ENCODE peak calls at places on chromosomes 16 and 17, in eight cellular contexts. C is Calu3; N is esophagus squamous epithelium; D is CD4-positive, alpha-beta T cell; Q is choroid plexus epithelial cell; S is BJ; G is PC-3; X is left lung. V is an unnamed sample.

GRCh38 chr17:49390548-49391324 is 23.9 kb downstream of the PHB1 start:
- DNase-seq in C (peak), N (no peak), D (no peak), Q (peak), S (no peak), G (no peak), X (no peak), V (no peak)

GRCh38 chr16:47317465-47318240 is 143.2 kb downstream of the ITFG1 start:
- DNase-seq in C (no peak), N (no peak), D (no peak), Q (no peak), S (no peak), G (no peak), X (no peak), V (no peak)

GRCh38 chr17:49069585-49070273 is 62.8 kb upstream of the B4GALNT2 start:
- DNase-seq in C (no peak), N (no peak), D (no peak), Q (peak), S (no peak), G (peak), X (no peak), V (no peak)

GRCh38 chr16:84013787-84014569 is 28.6 kb downstream of the SLC38A8 start:
- DNase-seq in C (peak), N (no peak), D (peak), Q (peak), S (no peak), G (peak), X (peak), V (peak)

GRCh38 chr17:49519781-49520180 is 24.7 kb downstream of the NGFR start:
- DNase-seq in C (no peak), N (no peak), D (no peak), Q (no peak), S (no peak), G (no peak), X (no peak), V (no peak)

GRCh38 chr17:45430738-45431530 is 1.7 kb downstream of the ARHGAP27 start:
- DNase-seq in C (peak), N (no peak), D (peak), Q (peak), S (no peak), G (peak), X (peak), V (peak)

GRCh38 chr17:17971431-17972125 is 622 bp downstream of the TOM1L2 start:
- DNase-seq in C (peak), N (no peak), D (no peak), Q (no peak), S (no peak), G (no peak), X (peak), V (peak)

GRCh38 chr17:29190039-29190438 is 9.8 kb upstream of the MYO18A start:
- DNase-seq in C (no peak), N (no peak), D (no peak), Q (no peak), S (no peak), G (no peak), X (no peak), V (no peak)

GRCh38 chr16:47228241-47228640 is 84.5 kb upstream of the NETO2 start:
- DNase-seq in C (no peak), N (no peak), D (no peak), Q (no peak), S (no peak), G (no peak), X (peak), V (no peak)

GRCh38 chr17:17819561-17819995 is 17.2 kb downstream of the SREBF1 start:
- DNase-seq in C (peak), N (no peak), D (peak), Q (peak), S (peak), G (peak), X (peak), V (peak)

GRCh38 chr17:19260958-19261357 is 23.8 kb downstream of the EPN2 start:
- DNase-seq in C (no peak), N (no peak), D (no peak), Q (peak), S (no peak), G (peak), X (no peak), V (no peak)

GRCh38 chr16:68760671-68761275 is 23.7 kb downstream of the CDH1 start:
- DNase-seq in C (peak), N (no peak), D (no peak), Q (peak), S (no peak), G (peak), X (no peak), V (peak)

GRCh38 chr17:44466339-44466738 is 36.9 kb downstream of the GPATCH8 start:
- DNase-seq in C (no peak), N (no peak), D (no peak), Q (no peak), S (no peak), G (no peak), X (no peak), V (no peak)

GRCh38 chr17:73389411-73389810 is 77.6 kb upstream of the CDC42EP4 start:
- DNase-seq in C (no peak), N (no peak), D (no peak), Q (no peak), S (no peak), G (no peak), X (peak), V (no peak)

GRCh38 chr16:87531418-87531817 is 38.6 kb upstream of the ZCCHC14 start:
- DNase-seq in C (no peak), N (no peak), D (no peak), Q (no peak), S (no peak), G (peak), X (no peak), V (no peak)

GRCh38 chr17:79414063-79414462 is 196.8 kb downstream of the RBFOX3 start:
- DNase-seq in C (no peak), N (no peak), D (no peak), Q (no peak), S (no peak), G (no peak), X (no peak), V (no peak)

GRCh38 chr16:68332411-68333121 is 21.7 kb downstream of the PRMT7 start:
- DNase-seq in C (no peak), N (no peak), D (no peak), Q (peak), S (no peak), G (no peak), X (no peak), V (no peak)

GRCh38 chr17:40122466-40122943 is 734 bp downstream of the MSL1 start:
- DNase-seq in C (peak), N (no peak), D (no peak), Q (peak), S (no peak), G (peak), X (peak), V (peak)

GRCh38 chr17:69828087-69828486 is 246.9 kb upstream of the KCNJ16 start:
- DNase-seq in C (no peak), N (no peak), D (no peak), Q (peak), S (no peak), G (peak), X (no peak), V (peak)

GRCh38 chr16:49932943-49933342 is 77.0 kb upstream of the ZNF423 start:
- DNase-seq in C (no peak), N (no peak), D (no peak), Q (peak), S (peak), G (peak), X (no peak), V (no peak)

GRCh38 chr16:23801387-23801786 is 34.4 kb upstream of the PRKCB start:
- DNase-seq in C (peak), N (no peak), D (peak), Q (peak), S (no peak), G (peak), X (peak), V (peak)

GRCh38 chr16:90019543-90020259 is 445 bp upstream of the DBNDD1 start:
- DNase-seq in C (peak), N (no peak), D (peak), Q (peak), S (no peak), G (peak), X (peak), V (no peak)

GRCh38 chr16:13839577-13839976 is 80.4 kb upstream of the ERCC4 start:
- DNase-seq in C (no peak), N (no peak), D (no peak), Q (no peak), S (no peak), G (no peak), X (no peak), V (no peak)

GRCh38 chr17:42422412-42422957 is 571 bp downstream of the CAVIN1 start:
- DNase-seq in C (peak), N (no peak), D (peak), Q (peak), S (no peak), G (no peak), X (peak), V (peak)

GRCh38 chr16:49460786-49461470 is 87.3 kb downstream of the C16orf78 start:
- DNase-seq in C (no peak), N (no peak), D (peak), Q (no peak), S (no peak), G (no peak), X (peak), V (no peak)

GRCh38 chr17:64773836-64774761 is 112.0 kb upstream of the SMURF2 start:
- DNase-seq in C (peak), N (no peak), D (no peak), Q (peak), S (no peak), G (peak), X (peak), V (peak)

GRCh38 chr16:86476956-86477530 is 33.3 kb upstream of the FOXF1 start:
- DNase-seq in C (no peak), N (no peak), D (no peak), Q (no peak), S (no peak), G (no peak), X (no peak), V (no peak)

GRCh38 chr16:47162670-47163420 is 19.1 kb upstream of the NETO2 start:
- DNase-seq in C (no peak), N (no peak), D (no peak), Q (no peak), S (no peak), G (no peak), X (no peak), V (no peak)

GRCh38 chr17:63476857-63477470 is at the start of gene ACE:
- DNase-seq in C (peak), N (no peak), D (no peak), Q (peak), S (no peak), G (peak), X (peak), V (peak)

GRCh38 chr17:149231-149630 is 11.9 kb downstream of the SCGB1C2 start:
- DNase-seq in C (no peak), N (no peak), D (no peak), Q (no peak), S (no peak), G (no peak), X (no peak), V (no peak)

GRCh38 chr16:69448470-69449193 is 24.2 kb downstream of the CYB5B start:
- DNase-seq in C (no peak), N (no peak), D (no peak), Q (peak), S (no peak), G (no peak), X (no peak), V (no peak)

GRCh38 chr17:47810901-47811635 is 10.5 kb downstream of the OSBPL7 start:
- DNase-seq in C (no peak), N (no peak), D (no peak), Q (no peak), S (no peak), G (no peak), X (no peak), V (no peak)

GRCh38 chr17:37744961-37745800 is at the start of gene HNF1B:
- DNase-seq in C (peak), N (no peak), D (no peak), Q (no peak), S (no peak), G (peak), X (peak), V (peak)

GRCh38 chr17:4482338-4483011 is 16.2 kb upstream of the SPNS2 start:
- DNase-seq in C (peak), N (no peak), D (no peak), Q (no peak), S (no peak), G (no peak), X (no peak), V (no peak)

GRCh38 chr16:56226187-56226586 is 34.9 kb downstream of the GNAO1 start:
- DNase-seq in C (no peak), N (no peak), D (no peak), Q (no peak), S (no peak), G (no peak), X (no peak), V (no peak)

GRCh38 chr17:44557653-44558285 is 485 bp downstream of the FZD2 start:
- DNase-seq in C (no peak), N (no peak), D (peak), Q (peak), S (no peak), G (no peak), X (peak), V (no peak)

GRCh38 chr17:47316316-47316715 is 7.4 kb upstream of the EFCAB13 start:
- DNase-seq in C (no peak), N (no peak), D (no peak), Q (peak), S (no peak), G (peak), X (no peak), V (no peak)

GRCh38 chr16:893360-893759 is 77.4 kb downstream of the LMF1 start:
- DNase-seq in C (no peak), N (no peak), D (no peak), Q (no peak), S (no peak), G (no peak), X (peak), V (no peak)
- TF ChIP-seq CTCF in C (no peak), N (no peak), D (no peak), Q (no peak), S (no peak), G (no peak), X (no peak), V (no peak)

DNA sequence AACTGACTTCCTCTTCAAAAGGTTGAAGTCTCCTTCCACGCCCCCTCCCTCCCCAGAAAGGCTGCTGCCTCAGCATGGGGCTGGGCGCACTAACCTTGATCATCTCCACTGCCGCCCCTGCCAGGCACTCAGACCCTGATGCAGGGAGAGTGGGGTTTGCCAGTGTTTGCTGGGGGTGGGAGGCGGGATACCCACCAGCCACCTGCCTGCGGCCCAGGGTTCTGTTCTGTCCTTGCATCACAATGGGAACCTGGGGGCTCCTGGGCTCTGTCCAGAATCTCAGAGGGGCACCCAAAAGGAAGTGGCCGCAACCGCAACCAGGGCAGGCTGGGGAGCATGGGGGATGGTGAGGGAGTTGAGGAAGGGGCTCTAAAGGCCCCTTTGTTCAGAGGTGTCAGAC is 27.4 kb downstream of the KIFC3 start:
- DNase-seq in C (no peak), N (no peak), D (no peak), Q (no peak), S (no peak), G (no peak), X (peak), V (no peak)
- TF ChIP-seq CTCF in C (no peak), N (no peak), D (no peak), Q (no peak), S (no peak), G (no peak), X (no peak), V (no peak)

GRCh38 chr17:66301864-66302741 is at the start of gene PRKCA:
- DNase-seq in C (peak), N (no peak), D (peak), Q (peak), S (no peak), G (peak), X (peak), V (peak)

GRCh38 chr17:66306413-66306812 is 4.0 kb downstream of the PRKCA start:
- DNase-seq in C (no peak), N (no peak), D (no peak), Q (peak), S (no peak), G (no peak), X (no peak), V (no peak)

GRCh38 chr17:66307257-66307656 is 4.8 kb downstream of the PRKCA start:
- DNase-seq in C (no peak), N (no peak), D (no peak), Q (no peak), S (no peak), G (no peak), X (no peak), V (no peak)

GRCh38 chr17:66302761-66303626 is 581 bp downstream of the PRKCA start:
- DNase-seq in C (peak), N (no peak), D (peak), Q (peak), S (no peak), G (peak), X (peak), V (peak)

GRCh38 chr17:66304304-66305174 is 2.1 kb downstream of the PRKCA start:
- DNase-seq in C (peak), N (no peak), D (no peak), Q (peak), S (no peak), G (peak), X (no peak), V (no peak)
- TF ChIP-seq CTCF in C (no peak), N (no peak), D (no peak), Q (peak), S (peak), G (peak), X (no peak), V (no peak)

GRCh38 chr17:75625813-75626486 is 7.3 kb upstream of the SMIM5 start:
- DNase-seq in C (peak), N (no peak), D (no peak), Q (peak), S (no peak), G (peak), X (no peak), V (no peak)
- TF ChIP-seq CTCF in C (peak), N (peak), D (peak), Q (peak), S (peak), G (peak), X (no peak), V (peak)

DNA sequence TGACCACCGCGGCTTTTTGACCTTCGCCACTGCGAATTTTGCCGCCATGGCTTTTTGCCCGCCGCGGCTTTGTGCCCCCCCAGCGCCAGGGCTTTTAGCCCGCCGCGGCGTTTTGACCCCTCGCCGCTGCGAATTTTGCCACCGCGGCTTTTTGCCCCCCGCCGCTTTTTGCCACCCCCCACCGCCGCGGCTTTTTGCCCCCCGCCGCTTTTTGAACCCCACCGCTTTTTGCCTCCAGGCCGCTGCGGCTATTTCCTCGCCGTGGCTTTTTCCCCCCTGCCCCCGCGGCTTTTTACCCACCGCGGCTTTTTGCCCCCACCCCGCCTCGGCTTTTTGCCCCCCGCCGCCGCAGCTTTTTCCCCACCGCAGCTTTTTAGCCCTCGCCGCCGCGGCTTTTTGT is 134.8 kb upstream of the TP53TG3C start:
- DNase-seq in C (no peak), N (no peak), D (no peak), Q (no peak), S (no peak), G (no peak), X (peak), V (no peak)
- TF ChIP-seq CTCF in C (no peak), N (no peak), D (no peak), Q (no peak), S (no peak), G (no peak), X (no peak), V (no peak)

DNA sequence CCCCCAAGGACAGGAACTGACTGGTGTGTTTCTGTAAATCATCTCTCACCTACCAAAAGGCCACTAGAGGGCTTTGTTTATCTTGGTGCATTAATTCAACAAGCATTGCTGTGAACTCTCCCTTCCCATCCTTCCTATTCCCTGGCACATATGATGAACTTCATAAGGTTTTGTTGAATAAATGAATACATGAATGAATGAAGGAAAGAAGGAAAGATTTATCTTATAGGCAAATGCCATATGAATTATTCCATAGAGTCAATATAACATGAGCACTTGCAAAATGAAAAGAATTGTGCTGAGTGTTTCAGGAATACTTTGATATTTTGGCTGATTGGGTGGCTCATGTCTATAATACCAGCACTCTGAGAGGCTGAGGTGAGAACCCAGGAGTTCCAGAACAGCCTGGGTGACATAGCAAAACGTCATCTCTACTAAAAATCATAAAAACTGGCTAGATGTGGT is 4.3 kb downstream of the SPDYE4 start:
- DNase-seq in C (no peak), N (no peak), D (no peak), Q (peak), S (no peak), G (peak), X (no peak), V (no peak)
- TF ChIP-seq CTCF in C (no peak), N (no peak), D (no peak), Q (peak), S (peak), G (peak), X (peak), V (no peak)

GRCh38 chr16:67015317-67015731 is 13.6 kb upstream of the CBFB start:
- DNase-seq in C (peak), N (no peak), D (no peak), Q (no peak), S (no peak), G (no peak), X (no peak), V (no peak)
- TF ChIP-seq CTCF in C (no peak), N (no peak), D (no peak), Q (peak), S (no peak), G (peak), X (no peak), V (no peak)

DNA sequence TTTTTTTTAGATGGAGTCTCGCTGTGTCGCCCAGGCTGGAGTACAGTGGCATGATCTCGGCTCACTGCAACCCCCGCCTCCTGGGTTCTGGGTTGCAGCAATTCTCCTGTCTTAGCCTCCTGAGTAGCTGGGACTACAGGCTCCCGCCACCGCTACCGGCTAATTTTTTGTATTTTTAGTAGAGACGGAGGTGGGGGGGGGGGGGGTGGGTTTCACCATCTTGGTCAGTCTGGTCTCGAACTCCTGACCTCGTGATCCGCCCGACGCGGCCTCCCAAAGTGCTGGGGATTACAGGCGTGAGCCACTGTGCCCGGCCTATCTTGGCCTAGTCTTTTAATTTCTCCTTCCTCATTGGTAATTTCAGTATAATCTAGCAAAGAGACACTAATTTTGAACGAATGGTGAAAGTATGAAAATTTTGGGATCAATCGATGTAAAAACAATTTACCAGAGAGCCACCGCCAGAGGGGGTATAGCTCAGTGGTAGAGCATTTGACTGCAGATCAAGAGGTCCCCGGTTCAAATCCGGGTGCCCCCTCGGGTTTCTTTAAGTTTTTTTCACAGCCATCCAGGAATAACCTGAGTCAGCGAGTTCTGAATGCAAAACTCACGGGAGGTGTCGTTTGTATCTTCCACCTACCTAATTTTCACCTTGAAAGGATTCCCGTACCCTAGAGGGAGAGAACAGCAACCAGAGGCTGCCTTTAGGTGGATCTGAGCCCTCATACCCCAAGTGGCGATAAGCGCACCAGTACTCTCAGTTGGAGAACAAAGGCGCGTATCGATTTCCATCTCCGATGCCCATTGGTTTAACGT is 2.5 kb upstream of the LASP1 start:
- DNase-seq in C (peak), N (no peak), D (peak), Q (peak), S (no peak), G (peak), X (no peak), V (peak)
- TF ChIP-seq CTCF in C (peak), N (peak), D (peak), Q (peak), S (no peak), G (no peak), X (no peak), V (no peak)